ENCODE peak calls at places on chromosomes 1 and 21, in five cellular contexts. E is heart right ventricle, Q is left ventricle myocardium inferior, P is HCT116, L is ovary. A is an unnamed sample. For H3K4me1, the result is how much of the 10 kb centered on the place peaks cover.

GRCh38 chr21:41337515-41337914 is 20.9 kb downstream of the FAM3B start:
- DNase-seq in E (no peak), Q (no peak), P (no peak), L (no peak), A (no peak)

GRCh38 chr21:39184050-39184980 is 1.1 kb upstream of the PSMG1 start:
- DNase-seq in E (no peak), Q (no peak), P (no peak), L (no peak), A (no peak)

GRCh38 chr1:97340951-97341350 is 579.9 kb downstream of the DPYD start:
- DNase-seq in E (no peak), Q (no peak), P (no peak), L (no peak), A (no peak)

GRCh38 chr1:186930248-186930647 is 101.5 kb downstream of the PLA2G4A start:
- DNase-seq in E (no peak), Q (no peak), P (no peak), L (no peak), A (no peak)

GRCh38 chr1:24555591-24556413 is at the start of gene NCMAP:
- DNase-seq in E (no peak), Q (peak), P (peak), L (no peak), A (peak)

GRCh38 chr1:37509181-37509580 is 5.4 kb downstream of the MEAF6 start:
- DNase-seq in E (no peak), Q (no peak), P (no peak), L (no peak), A (no peak)

GRCh38 chr21:36325373-36326010 is 5.5 kb downstream of the MORC3 start:
- DNase-seq in E (no peak), Q (no peak), P (no peak), L (no peak), A (no peak)

GRCh38 chr1:93613895-93614294 is 67.7 kb downstream of the BCAR3 start:
- DNase-seq in E (peak), Q (peak), P (no peak), L (peak), A (no peak)

GRCh38 chr1:27633298-27633610 is 1.7 kb downstream of the FGR start:
- DNase-seq in E (no peak), Q (no peak), P (no peak), L (no peak), A (no peak)

GRCh38 chr1:64121766-64122385 is 81.5 kb upstream of the UBE2U start:
- DNase-seq in E (no peak), Q (no peak), P (no peak), L (no peak), A (no peak)

GRCh38 chr1:183885142-183885735 is 80.3 kb downstream of the RGL1 start:
- DNase-seq in E (no peak), Q (no peak), P (no peak), L (no peak), A (no peak)

GRCh38 chr1:235408503-235408960 is 41.3 kb downstream of the TBCE start:
- DNase-seq in E (no peak), Q (no peak), P (no peak), L (no peak), A (no peak)

GRCh38 chr1:206788487-206789050 is 16.3 kb upstream of the IL10 start:
- DNase-seq in E (no peak), Q (no peak), P (no peak), L (no peak), A (no peak)

GRCh38 chr1:57319165-57319564 is 104.7 kb downstream of the DAB1 start:
- DNase-seq in E (no peak), Q (no peak), P (no peak), L (no peak), A (no peak)

GRCh38 chr21:34705032-34705431 is 36.2 kb downstream of the CLIC6 start:
- DNase-seq in E (no peak), Q (no peak), P (no peak), L (no peak), A (no peak)

GRCh38 chr1:25651824-25652741 is 35.5 kb downstream of the MAN1C1 start:
- DNase-seq in E (no peak), Q (peak), P (no peak), L (peak), A (no peak)

GRCh38 chr1:153578490-153578889 is 12.8 kb upstream of the S100A2 start:
- DNase-seq in E (no peak), Q (no peak), P (no peak), L (no peak), A (no peak)

GRCh38 chr1:70044832-70045231 is 160.5 kb downstream of the LRRC40 start:
- DNase-seq in E (no peak), Q (no peak), P (no peak), L (no peak), A (no peak)

GRCh38 chr1:164602480-164603093 is 43.6 kb downstream of the PBX1 start:
- DNase-seq in E (peak), Q (peak), P (no peak), L (peak), A (no peak)

GRCh38 chr1:31765041-31765467 is 914 bp upstream of the ADGRB2 start:
- DNase-seq in E (no peak), Q (no peak), P (no peak), L (no peak), A (no peak)

GRCh38 chr1:202084791-202085681 is 37.7 kb upstream of the GPR37L1 start:
- DNase-seq in E (no peak), Q (no peak), P (peak), L (no peak), A (no peak)

GRCh38 chr1:7299329-7299799 is 471.7 kb upstream of the VAMP3 start:
- DNase-seq in E (peak), Q (peak), P (peak), L (peak), A (no peak)

GRCh38 chr1:13948851-13949490 is 249.0 kb downstream of the PRDM2 start:
- DNase-seq in E (peak), Q (peak), P (no peak), L (peak), A (no peak)
- H3K27ac ChIP-seq in E (peak), Q (peak), P (no peak), L (peak), A (no peak)

GRCh38 chr1:210652329-210652954 is 323.7 kb downstream of the HHAT start:
- DNase-seq in E (no peak), Q (no peak), P (no peak), L (no peak), A (no peak)
- H3K4me1 ChIP-seq in E (under half), Q (under half), P (under half), L (under half), A (under half)

GRCh38 chr1:51514733-51515132 is 4.3 kb downstream of the EPS15 start:
- DNase-seq in E (no peak), Q (no peak), P (no peak), L (no peak), A (no peak)
- H3K27ac ChIP-seq in E (peak), Q (peak), P (no peak), L (no peak), A (no peak)

GRCh38 chr1:89757532-89757931 is 63.3 kb upstream of the LRRC8D start:
- DNase-seq in E (peak), Q (peak), P (no peak), L (no peak), A (peak)
- H3K4me1 ChIP-seq in E (half or more), Q (half or more), P (under half), L (under half), A (half or more)

GRCh38 chr1:239315623-239316217 is 70.6 kb upstream of the CHRM3 start:
- DNase-seq in E (no peak), Q (no peak), P (no peak), L (no peak), A (no peak)
- H3K27ac ChIP-seq in E (no peak), Q (no peak), P (no peak), L (no peak), A (no peak)

DNA sequence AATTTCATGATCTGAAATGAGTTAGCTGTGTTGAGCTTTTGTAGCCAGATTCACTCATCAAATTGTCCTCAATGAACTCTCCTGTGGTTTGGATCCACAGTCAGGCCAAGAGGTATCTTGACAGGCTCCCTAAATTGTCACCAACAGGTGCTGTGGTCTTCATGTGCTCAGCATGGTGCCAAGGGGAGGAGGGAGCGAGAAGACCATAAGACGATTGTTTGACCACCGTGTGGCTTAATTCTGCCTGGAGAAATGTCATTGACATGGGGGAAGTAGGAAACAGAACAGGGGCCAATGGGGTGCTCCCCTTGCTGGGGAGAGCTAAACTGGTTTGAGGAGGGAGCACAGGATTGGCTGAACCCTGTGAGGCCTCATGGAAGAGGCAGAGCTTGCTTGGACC is 219.3 kb downstream of the KCNJ6 start:
- DNase-seq in E (no peak), Q (no peak), P (no peak), L (no peak), A (no peak)
- H3K4me1 ChIP-seq in E (under half), Q (under half), P (under half), L (under half), A (under half)

GRCh38 chr1:20834192-20834591 is 47.1 kb upstream of the HP1BP3 start:
- DNase-seq in E (no peak), Q (no peak), P (no peak), L (no peak), A (no peak)

GRCh38 chr1:20840731-20841130 is 53.6 kb upstream of the HP1BP3 start:
- DNase-seq in E (no peak), Q (no peak), P (no peak), L (no peak), A (no peak)

GRCh38 chr1:20834780-20835179 is 47.7 kb upstream of the HP1BP3 start:
- DNase-seq in E (no peak), Q (no peak), P (no peak), L (no peak), A (no peak)

GRCh38 chr1:20836230-20836629 is 49.1 kb upstream of the HP1BP3 start:
- DNase-seq in E (no peak), Q (no peak), P (no peak), L (no peak), A (no peak)

GRCh38 chr1:20837554-20838192 is 50.6 kb upstream of the HP1BP3 start:
- DNase-seq in E (no peak), Q (no peak), P (no peak), L (no peak), A (no peak)
- H3K27ac ChIP-seq in E (no peak), Q (no peak), P (no peak), L (no peak), A (no peak)